ENCODE peak calls at places on chromosomes 3 and 15, in six cellular contexts. One of them, this sample, is unnamed.

GRCh38 chr15:96421211-96421610 is 90.7 kb downstream of the NR2F2 start:
- DNase-seq in endothelial cell: no peak
- DNase-seq in AG04450: peak; percentile 6
- DNase-seq in tibial artery: no peak
- DNase-seq in Calu3: peak; percentile 52
- DNase-seq in fibroblast of pulmonary artery: no peak
- DNase-seq in this sample: no peak

GRCh38 chr3:11583638-11584046 is 60.1 kb downstream of the VGLL4 start:
- DNase-seq in endothelial cell: no peak
- DNase-seq in AG04450: no peak
- DNase-seq in tibial artery: no peak
- DNase-seq in Calu3: no peak
- DNase-seq in fibroblast of pulmonary artery: peak; percentile 46
- DNase-seq in this sample: no peak

GRCh38 chr15:81310480-81310879 is 13.5 kb downstream of the STARD5 start:
- DNase-seq in endothelial cell: no peak
- DNase-seq in AG04450: no peak
- DNase-seq in tibial artery: no peak
- DNase-seq in Calu3: no peak
- DNase-seq in fibroblast of pulmonary artery: no peak
- DNase-seq in this sample: no peak

GRCh38 chr3:143952569-143953069 is 19.0 kb upstream of the DIPK2A start:
- DNase-seq in endothelial cell: no peak
- DNase-seq in AG04450: no peak
- DNase-seq in tibial artery: no peak
- DNase-seq in Calu3: no peak
- DNase-seq in fibroblast of pulmonary artery: no peak
- DNase-seq in this sample: no peak

GRCh38 chr15:60213377-60214010 is 184.3 kb downstream of the ANXA2 start:
- DNase-seq in endothelial cell: no peak
- DNase-seq in AG04450: no peak
- DNase-seq in tibial artery: no peak
- DNase-seq in Calu3: peak; percentile 7
- DNase-seq in fibroblast of pulmonary artery: no peak
- DNase-seq in this sample: no peak

GRCh38 chr3:63343674-63344073 is 65.6 kb downstream of the SYNPR start:
- DNase-seq in endothelial cell: peak; percentile 25
- DNase-seq in AG04450: peak; percentile 69
- DNase-seq in tibial artery: peak; percentile 70
- DNase-seq in Calu3: peak; percentile 80
- DNase-seq in fibroblast of pulmonary artery: peak; percentile 99
- DNase-seq in this sample: peak; percentile 26

GRCh38 chr15:62426387-62426956 is 261.4 kb upstream of the C2CD4B start:
- DNase-seq in endothelial cell: no peak
- DNase-seq in AG04450: no peak
- DNase-seq in tibial artery: no peak
- DNase-seq in Calu3: no peak
- DNase-seq in fibroblast of pulmonary artery: no peak
- DNase-seq in this sample: no peak

GRCh38 chr15:71679223-71680078 is 130.9 kb upstream of the NR2E3 start:
- DNase-seq in endothelial cell: no peak
- DNase-seq in AG04450: peak; percentile 36
- DNase-seq in tibial artery: no peak
- DNase-seq in Calu3: no peak
- DNase-seq in fibroblast of pulmonary artery: peak; percentile 45
- DNase-seq in this sample: no peak

GRCh38 chr3:159711560-159712333 is 276.9 kb upstream of the IL12A start:
- DNase-seq in endothelial cell: peak; percentile 31
- DNase-seq in AG04450: peak; percentile 63
- DNase-seq in tibial artery: peak; percentile 21
- DNase-seq in Calu3: peak; percentile 49
- DNase-seq in fibroblast of pulmonary artery: peak; percentile 96
- DNase-seq in this sample: no peak

GRCh38 chr3:109559389-109559788 is 222.0 kb upstream of the DPPA4 start:
- DNase-seq in endothelial cell: no peak
- DNase-seq in AG04450: no peak
- DNase-seq in tibial artery: no peak
- DNase-seq in Calu3: peak; percentile 49
- DNase-seq in fibroblast of pulmonary artery: no peak
- DNase-seq in this sample: no peak

GRCh38 chr3:152176998-152177397 is 91.7 kb upstream of the MBNL1 start:
- DNase-seq in endothelial cell: no peak
- DNase-seq in AG04450: no peak
- DNase-seq in tibial artery: no peak
- DNase-seq in Calu3: no peak
- DNase-seq in fibroblast of pulmonary artery: no peak
- DNase-seq in this sample: no peak

GRCh38 chr3:47000922-47001730 is 21.7 kb downstream of the NBEAL2 start:
- DNase-seq in endothelial cell: no peak
- DNase-seq in AG04450: no peak
- DNase-seq in tibial artery: no peak
- DNase-seq in Calu3: no peak
- DNase-seq in fibroblast of pulmonary artery: no peak
- DNase-seq in this sample: peak; percentile 10

GRCh38 chr3:114928989-114929620 is 218.0 kb downstream of the ZBTB20 start:
- DNase-seq in endothelial cell: no peak
- DNase-seq in AG04450: no peak
- DNase-seq in tibial artery: no peak
- DNase-seq in Calu3: no peak
- DNase-seq in fibroblast of pulmonary artery: peak; percentile 31
- DNase-seq in this sample: no peak

GRCh38 chr15:49645937-49646336 is 25.1 kb downstream of the DTWD1 start:
- DNase-seq in endothelial cell: no peak
- DNase-seq in AG04450: no peak
- DNase-seq in tibial artery: peak; percentile 26
- DNase-seq in Calu3: no peak
- DNase-seq in fibroblast of pulmonary artery: peak; percentile 45
- DNase-seq in this sample: no peak

GRCh38 chr3:187743195-187744141 is 1.8 kb downstream of the BCL6 start:
- DNase-seq in endothelial cell: peak; percentile 42
- DNase-seq in AG04450: no peak
- DNase-seq in tibial artery: peak; percentile 76
- DNase-seq in Calu3: peak; percentile 46
- DNase-seq in fibroblast of pulmonary artery: peak; percentile 82
- DNase-seq in this sample: peak; percentile 43

GRCh38 chr3:39327746-39328349 is 1.7 kb upstream of the CCR8 start:
- DNase-seq in endothelial cell: no peak
- DNase-seq in AG04450: no peak
- DNase-seq in tibial artery: no peak
- DNase-seq in Calu3: no peak
- DNase-seq in fibroblast of pulmonary artery: no peak
- DNase-seq in this sample: no peak

GRCh38 chr15:40756938-40757337 is 1.9 kb upstream of the RMDN3 start:
- DNase-seq in endothelial cell: no peak
- DNase-seq in AG04450: no peak
- DNase-seq in tibial artery: no peak
- DNase-seq in Calu3: no peak
- DNase-seq in fibroblast of pulmonary artery: no peak
- DNase-seq in this sample: no peak

GRCh38 chr3:134074790-134075567 is 45.3 kb upstream of the SLCO2A1 start:
- DNase-seq in endothelial cell: no peak
- DNase-seq in AG04450: no peak
- DNase-seq in tibial artery: no peak
- DNase-seq in Calu3: no peak
- DNase-seq in fibroblast of pulmonary artery: no peak
- DNase-seq in this sample: no peak

GRCh38 chr3:38354588-38355344 is 8.2 kb downstream of the XYLB start:
- DNase-seq in endothelial cell: no peak
- DNase-seq in AG04450: no peak
- DNase-seq in tibial artery: no peak
- DNase-seq in Calu3: no peak
- DNase-seq in fibroblast of pulmonary artery: peak; percentile 73
- DNase-seq in this sample: no peak

GRCh38 chr3:160665784-160666526 is 11.0 kb upstream of the ARL14 start:
- DNase-seq in endothelial cell: no peak
- DNase-seq in AG04450: peak; percentile 69
- DNase-seq in tibial artery: no peak
- DNase-seq in Calu3: peak; percentile 82
- DNase-seq in fibroblast of pulmonary artery: peak; percentile 80
- DNase-seq in this sample: no peak

GRCh38 chr3:66483006-66483928 is 17.6 kb downstream of the LRIG1 start:
- DNase-seq in endothelial cell: no peak
- DNase-seq in AG04450: no peak
- DNase-seq in tibial artery: peak; percentile 89
- DNase-seq in Calu3: no peak
- DNase-seq in fibroblast of pulmonary artery: peak; percentile 44
- DNase-seq in this sample: no peak

GRCh38 chr3:169827712-169828111 is 15.0 kb upstream of the LRRC34 start:
- DNase-seq in endothelial cell: no peak
- DNase-seq in AG04450: no peak
- DNase-seq in tibial artery: no peak
- DNase-seq in Calu3: no peak
- DNase-seq in fibroblast of pulmonary artery: no peak
- DNase-seq in this sample: no peak

GRCh38 chr3:185691622-185692021 is 105.5 kb downstream of the SENP2 start:
- DNase-seq in endothelial cell: no peak
- DNase-seq in AG04450: no peak
- DNase-seq in tibial artery: no peak
- DNase-seq in Calu3: no peak
- DNase-seq in fibroblast of pulmonary artery: no peak
- DNase-seq in this sample: no peak

GRCh38 chr15:93913871-93914270 is 317.5 kb upstream of the MCTP2 start:
- DNase-seq in endothelial cell: no peak
- DNase-seq in AG04450: no peak
- DNase-seq in tibial artery: no peak
- DNase-seq in Calu3: no peak
- DNase-seq in fibroblast of pulmonary artery: no peak
- DNase-seq in this sample: no peak

GRCh38 chr3:114447950-114448479 is 154.2 kb downstream of the TIGIT start:
- DNase-seq in endothelial cell: no peak
- DNase-seq in AG04450: no peak
- DNase-seq in tibial artery: no peak
- DNase-seq in Calu3: no peak
- DNase-seq in fibroblast of pulmonary artery: no peak
- DNase-seq in this sample: no peak

DNA sequence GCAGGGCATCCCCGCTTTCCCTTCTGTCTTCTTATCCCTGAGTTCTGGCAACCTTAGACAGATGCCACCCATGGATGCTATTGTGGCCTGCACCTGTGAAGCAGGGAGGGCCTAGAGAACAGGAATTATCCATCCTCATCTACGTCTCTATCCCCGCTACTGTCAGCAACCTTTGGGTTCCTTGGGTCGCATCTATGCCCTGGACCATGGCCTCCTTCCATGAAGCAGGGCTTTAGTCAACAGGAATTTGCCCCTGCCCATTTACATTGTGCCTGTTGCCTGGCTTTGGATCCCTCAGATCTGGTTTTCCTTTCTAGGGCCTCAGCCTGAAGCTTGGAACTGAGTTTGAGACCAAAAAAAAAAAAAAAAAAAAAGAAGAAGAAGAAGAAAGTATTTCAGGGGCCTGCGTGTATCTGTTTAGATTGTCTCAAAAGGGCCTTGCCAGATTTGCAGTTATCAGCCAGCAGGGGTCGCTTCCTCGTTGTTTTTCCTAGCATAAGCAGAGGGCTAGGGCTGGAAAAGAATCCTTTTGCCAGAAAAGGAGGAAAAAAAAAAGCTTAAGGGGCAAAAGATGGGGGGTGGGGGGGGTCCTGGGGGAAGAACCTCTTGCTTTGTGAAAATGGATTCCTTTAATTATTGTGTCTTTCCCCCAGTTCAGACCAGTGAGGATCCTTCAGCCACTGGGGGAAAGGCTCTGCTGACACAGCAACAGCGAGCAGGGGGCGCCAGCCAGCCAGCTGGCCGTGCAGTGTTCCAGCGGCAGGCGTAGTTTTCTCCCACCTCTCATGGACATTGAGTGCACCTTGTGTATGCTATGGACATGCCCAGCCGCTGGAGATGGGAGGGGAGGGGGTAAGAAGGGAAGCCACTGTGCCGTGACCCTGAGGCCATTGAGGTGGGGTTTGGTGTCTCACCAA is 65.7 kb upstream of the ALDH1L1 start:
- DNase-seq in endothelial cell: peak; percentile 60
- DNase-seq in AG04450: peak; percentile 46
- DNase-seq in tibial artery: peak; percentile 74
- DNase-seq in Calu3: peak; percentile 61
- DNase-seq in fibroblast of pulmonary artery: peak; percentile 77
- DNase-seq in this sample: peak; percentile 56
- TF ChIP-seq CTCF in endothelial cell: peak; percentile 72
- TF ChIP-seq CTCF in AG04450: peak; percentile 70
- TF ChIP-seq CTCF in tibial artery: peak; percentile 52
- TF ChIP-seq CTCF in Calu3: peak; percentile 43
- TF ChIP-seq CTCF in fibroblast of pulmonary artery: peak; percentile 54
- TF ChIP-seq CTCF in this sample: peak; percentile 58

DNA sequence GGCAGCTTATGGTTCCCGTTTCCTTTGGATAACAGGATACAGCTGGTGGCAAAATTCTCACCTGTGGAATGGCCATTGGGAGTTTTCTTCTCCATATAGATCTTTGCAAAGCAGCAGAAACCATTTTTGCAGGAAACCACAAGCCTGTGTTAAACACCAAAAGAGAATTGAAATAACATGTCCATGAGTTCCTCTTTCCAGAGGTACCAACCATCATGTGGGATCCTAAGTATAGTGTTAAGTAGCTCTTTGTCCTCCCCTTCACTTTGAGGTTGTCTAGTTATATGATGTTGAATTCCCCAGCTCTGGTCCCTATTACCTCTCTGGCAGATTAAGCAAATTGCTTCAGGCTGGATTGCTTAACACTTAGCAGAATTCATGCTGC is 94.9 kb downstream of the AKAP13 start:
- DNase-seq in endothelial cell: no peak
- DNase-seq in AG04450: no peak
- DNase-seq in tibial artery: no peak
- DNase-seq in Calu3: no peak
- DNase-seq in fibroblast of pulmonary artery: no peak
- DNase-seq in this sample: no peak
- TF ChIP-seq CTCF in endothelial cell: no peak
- TF ChIP-seq CTCF in AG04450: no peak
- TF ChIP-seq CTCF in tibial artery: no peak
- TF ChIP-seq CTCF in Calu3: no peak
- TF ChIP-seq CTCF in fibroblast of pulmonary artery: no peak
- TF ChIP-seq CTCF in this sample: no peak

GRCh38 chr3:171113716-171114115 is 87.2 kb upstream of the SLC2A2 start:
- DNase-seq in endothelial cell: peak; percentile 15
- DNase-seq in AG04450: no peak
- DNase-seq in tibial artery: no peak
- DNase-seq in Calu3: no peak
- DNase-seq in fibroblast of pulmonary artery: no peak
- DNase-seq in this sample: peak; percentile 24
- TF ChIP-seq CTCF in endothelial cell: no peak
- TF ChIP-seq CTCF in AG04450: peak; percentile 27
- TF ChIP-seq CTCF in tibial artery: no peak
- TF ChIP-seq CTCF in Calu3: no peak
- TF ChIP-seq CTCF in fibroblast of pulmonary artery: peak; percentile 21
- TF ChIP-seq CTCF in this sample: peak; percentile 19

DNA sequence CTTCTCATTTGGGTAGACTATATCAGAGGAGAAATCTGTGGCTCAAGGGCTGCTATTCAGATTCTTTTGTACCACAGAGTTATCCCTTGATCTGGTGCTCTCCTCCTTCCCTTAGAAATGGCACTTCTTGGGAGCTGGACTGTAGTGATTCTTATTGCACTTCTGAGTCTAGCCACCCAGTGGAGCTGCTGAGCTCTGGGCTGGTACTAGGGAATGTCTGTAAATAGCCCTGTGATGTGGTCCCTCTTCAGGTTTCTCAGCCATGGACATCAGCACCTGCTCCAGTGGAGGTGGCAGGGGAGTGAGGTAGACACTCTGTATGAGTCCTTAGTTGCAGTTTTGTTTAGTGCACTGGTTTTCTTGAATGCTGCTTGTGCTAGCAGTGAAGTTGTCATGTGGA is 1292.6 kb downstream of the SI start:
- DNase-seq in endothelial cell: peak; percentile 51
- DNase-seq in AG04450: no peak
- DNase-seq in tibial artery: no peak
- DNase-seq in Calu3: peak; percentile 43
- DNase-seq in fibroblast of pulmonary artery: no peak
- DNase-seq in this sample: peak; percentile 56
- TF ChIP-seq CTCF in endothelial cell: peak; percentile 23
- TF ChIP-seq CTCF in AG04450: no peak
- TF ChIP-seq CTCF in tibial artery: no peak
- TF ChIP-seq CTCF in Calu3: peak; percentile 32
- TF ChIP-seq CTCF in fibroblast of pulmonary artery: peak; percentile 12
- TF ChIP-seq CTCF in this sample: peak; percentile 45

This sample was measured in glutamatergic neuron.